ENCODE peak calls at places on chromosomes 5 and 9, in ten cellular contexts. One of them, this sample, is unnamed.

GRCh38 chr9:89380437-89381307 is 62.4 kb downstream of the SECISBP2 start:
- DNase-seq in neuronal stem cell: no peak
- DNase-seq in mesendoderm: no peak
- DNase-seq in effector memory CD4-positive, alpha-beta T cell: no peak
- DNase-seq in stimulated activated CD4-positive, alpha-beta T cell treated with anti-CD3 and anti-CD28 coated beads, Interleukin-2, amount 100 ng/mL, for 48 hours: no peak
- DNase-seq in HTR-8/SVneo: no peak
- DNase-seq in CD4-positive, alpha-beta T cell: no peak
- DNase-seq in activated CD4-positive, alpha-beta T cell treated with anti-CD3 and anti-CD28 coated beads for 24 hours: no peak
- DNase-seq in esophagus squamous epithelium: no peak
- DNase-seq in A172: no peak
- DNase-seq in this sample: no peak

GRCh38 chr5:179168636-179169035 is 108.5 kb downstream of the ZNF354C start:
- DNase-seq in activated CD4-positive, alpha-beta T cell treated with anti-CD3 and anti-CD28 coated beads for 24 hours: no peak
- DNase-seq in stimulated activated CD4-positive, alpha-beta T cell treated with anti-CD3 and anti-CD28 coated beads, Interleukin-2, amount 100 ng/mL, for 48 hours: no peak
- DNase-seq in esophagus squamous epithelium: no peak
- DNase-seq in mesendoderm: no peak
- DNase-seq in A172: no peak
- DNase-seq in neuronal stem cell: no peak
- DNase-seq in CD4-positive, alpha-beta T cell: no peak
- DNase-seq in HTR-8/SVneo: no peak
- DNase-seq in effector memory CD4-positive, alpha-beta T cell: no peak
- DNase-seq in this sample: no peak

GRCh38 chr5:155049569-155050383 is 36.2 kb downstream of the KIF4B start:
- DNase-seq in esophagus squamous epithelium: no peak
- DNase-seq in stimulated activated CD4-positive, alpha-beta T cell treated with anti-CD3 and anti-CD28 coated beads, Interleukin-2, amount 100 ng/mL, for 48 hours: no peak
- DNase-seq in A172: no peak
- DNase-seq in CD4-positive, alpha-beta T cell: no peak
- DNase-seq in effector memory CD4-positive, alpha-beta T cell: no peak
- DNase-seq in mesendoderm: peak
- DNase-seq in activated CD4-positive, alpha-beta T cell treated with anti-CD3 and anti-CD28 coated beads for 24 hours: no peak
- DNase-seq in HTR-8/SVneo: no peak
- DNase-seq in neuronal stem cell: no peak
- DNase-seq in this sample: no peak

GRCh38 chr9:27194401-27195091 is 85.5 kb downstream of the TEK start:
- DNase-seq in stimulated activated CD4-positive, alpha-beta T cell treated with anti-CD3 and anti-CD28 coated beads, Interleukin-2, amount 100 ng/mL, for 48 hours: no peak
- DNase-seq in neuronal stem cell: no peak
- DNase-seq in esophagus squamous epithelium: no peak
- DNase-seq in mesendoderm: peak
- DNase-seq in HTR-8/SVneo: peak
- DNase-seq in CD4-positive, alpha-beta T cell: no peak
- DNase-seq in A172: peak
- DNase-seq in activated CD4-positive, alpha-beta T cell treated with anti-CD3 and anti-CD28 coated beads for 24 hours: no peak
- DNase-seq in effector memory CD4-positive, alpha-beta T cell: no peak
- DNase-seq in this sample: peak

GRCh38 chr5:159017787-159018186 is 81.9 kb downstream of the EBF1 start:
- DNase-seq in A172: peak
- DNase-seq in mesendoderm: peak
- DNase-seq in effector memory CD4-positive, alpha-beta T cell: no peak
- DNase-seq in activated CD4-positive, alpha-beta T cell treated with anti-CD3 and anti-CD28 coated beads for 24 hours: no peak
- DNase-seq in esophagus squamous epithelium: no peak
- DNase-seq in HTR-8/SVneo: peak
- DNase-seq in neuronal stem cell: no peak
- DNase-seq in CD4-positive, alpha-beta T cell: no peak
- DNase-seq in stimulated activated CD4-positive, alpha-beta T cell treated with anti-CD3 and anti-CD28 coated beads, Interleukin-2, amount 100 ng/mL, for 48 hours: no peak
- DNase-seq in this sample: peak

GRCh38 chr5:6812800-6813731 is 99.8 kb downstream of the TENT4A start:
- DNase-seq in activated CD4-positive, alpha-beta T cell treated with anti-CD3 and anti-CD28 coated beads for 24 hours: no peak
- DNase-seq in stimulated activated CD4-positive, alpha-beta T cell treated with anti-CD3 and anti-CD28 coated beads, Interleukin-2, amount 100 ng/mL, for 48 hours: no peak
- DNase-seq in A172: no peak
- DNase-seq in neuronal stem cell: no peak
- DNase-seq in HTR-8/SVneo: no peak
- DNase-seq in mesendoderm: no peak
- DNase-seq in effector memory CD4-positive, alpha-beta T cell: no peak
- DNase-seq in CD4-positive, alpha-beta T cell: no peak
- DNase-seq in esophagus squamous epithelium: no peak
- DNase-seq in this sample: no peak

GRCh38 chr5:124599048-124599973 is 147.1 kb downstream of the ZNF608 start:
- DNase-seq in A172: peak
- DNase-seq in effector memory CD4-positive, alpha-beta T cell: no peak
- DNase-seq in activated CD4-positive, alpha-beta T cell treated with anti-CD3 and anti-CD28 coated beads for 24 hours: no peak
- DNase-seq in CD4-positive, alpha-beta T cell: no peak
- DNase-seq in mesendoderm: no peak
- DNase-seq in HTR-8/SVneo: no peak
- DNase-seq in stimulated activated CD4-positive, alpha-beta T cell treated with anti-CD3 and anti-CD28 coated beads, Interleukin-2, amount 100 ng/mL, for 48 hours: no peak
- DNase-seq in esophagus squamous epithelium: no peak
- DNase-seq in neuronal stem cell: no peak
- DNase-seq in this sample: no peak

GRCh38 chr9:124399323-124399962 is 15.8 kb downstream of the PSMB7 start:
- DNase-seq in mesendoderm: peak
- DNase-seq in effector memory CD4-positive, alpha-beta T cell: no peak
- DNase-seq in activated CD4-positive, alpha-beta T cell treated with anti-CD3 and anti-CD28 coated beads for 24 hours: no peak
- DNase-seq in A172: no peak
- DNase-seq in HTR-8/SVneo: no peak
- DNase-seq in stimulated activated CD4-positive, alpha-beta T cell treated with anti-CD3 and anti-CD28 coated beads, Interleukin-2, amount 100 ng/mL, for 48 hours: no peak
- DNase-seq in neuronal stem cell: peak
- DNase-seq in CD4-positive, alpha-beta T cell: no peak
- DNase-seq in esophagus squamous epithelium: no peak
- DNase-seq in this sample: peak

GRCh38 chr9:136829412-136829811 is 12.9 kb upstream of the AJM1 start:
- DNase-seq in effector memory CD4-positive, alpha-beta T cell: no peak
- DNase-seq in A172: no peak
- DNase-seq in esophagus squamous epithelium: no peak
- DNase-seq in stimulated activated CD4-positive, alpha-beta T cell treated with anti-CD3 and anti-CD28 coated beads, Interleukin-2, amount 100 ng/mL, for 48 hours: no peak
- DNase-seq in activated CD4-positive, alpha-beta T cell treated with anti-CD3 and anti-CD28 coated beads for 24 hours: no peak
- DNase-seq in CD4-positive, alpha-beta T cell: no peak
- DNase-seq in neuronal stem cell: no peak
- DNase-seq in HTR-8/SVneo: no peak
- DNase-seq in mesendoderm: no peak
- DNase-seq in this sample: no peak

GRCh38 chr9:134689320-134690181 is 47.9 kb downstream of the COL5A1 start:
- DNase-seq in activated CD4-positive, alpha-beta T cell treated with anti-CD3 and anti-CD28 coated beads for 24 hours: peak
- DNase-seq in neuronal stem cell: peak
- DNase-seq in HTR-8/SVneo: no peak
- DNase-seq in stimulated activated CD4-positive, alpha-beta T cell treated with anti-CD3 and anti-CD28 coated beads, Interleukin-2, amount 100 ng/mL, for 48 hours: peak
- DNase-seq in effector memory CD4-positive, alpha-beta T cell: no peak
- DNase-seq in CD4-positive, alpha-beta T cell: no peak
- DNase-seq in A172: peak
- DNase-seq in mesendoderm: peak
- DNase-seq in esophagus squamous epithelium: no peak
- DNase-seq in this sample: peak

GRCh38 chr5:96408276-96408777 is 24.7 kb downstream of the PCSK1 start:
- DNase-seq in effector memory CD4-positive, alpha-beta T cell: no peak
- DNase-seq in CD4-positive, alpha-beta T cell: no peak
- DNase-seq in stimulated activated CD4-positive, alpha-beta T cell treated with anti-CD3 and anti-CD28 coated beads, Interleukin-2, amount 100 ng/mL, for 48 hours: no peak
- DNase-seq in neuronal stem cell: no peak
- DNase-seq in esophagus squamous epithelium: no peak
- DNase-seq in A172: peak
- DNase-seq in activated CD4-positive, alpha-beta T cell treated with anti-CD3 and anti-CD28 coated beads for 24 hours: no peak
- DNase-seq in mesendoderm: no peak
- DNase-seq in HTR-8/SVneo: peak
- DNase-seq in this sample: no peak

GRCh38 chr9:124779368-124780059 is 2.6 kb downstream of the OLFML2A start:
- DNase-seq in neuronal stem cell: no peak
- DNase-seq in activated CD4-positive, alpha-beta T cell treated with anti-CD3 and anti-CD28 coated beads for 24 hours: no peak
- DNase-seq in HTR-8/SVneo: peak
- DNase-seq in mesendoderm: peak
- DNase-seq in effector memory CD4-positive, alpha-beta T cell: no peak
- DNase-seq in A172: peak
- DNase-seq in CD4-positive, alpha-beta T cell: no peak
- DNase-seq in esophagus squamous epithelium: no peak
- DNase-seq in stimulated activated CD4-positive, alpha-beta T cell treated with anti-CD3 and anti-CD28 coated beads, Interleukin-2, amount 100 ng/mL, for 48 hours: no peak
- DNase-seq in this sample: peak

GRCh38 chr5:76715734-76716455 is at the start of gene F2R:
- DNase-seq in neuronal stem cell: peak
- DNase-seq in mesendoderm: peak
- DNase-seq in A172: peak
- DNase-seq in esophagus squamous epithelium: no peak
- DNase-seq in stimulated activated CD4-positive, alpha-beta T cell treated with anti-CD3 and anti-CD28 coated beads, Interleukin-2, amount 100 ng/mL, for 48 hours: peak
- DNase-seq in effector memory CD4-positive, alpha-beta T cell: peak
- DNase-seq in HTR-8/SVneo: peak
- DNase-seq in CD4-positive, alpha-beta T cell: peak
- DNase-seq in activated CD4-positive, alpha-beta T cell treated with anti-CD3 and anti-CD28 coated beads for 24 hours: peak
- DNase-seq in this sample: peak

GRCh38 chr5:151937851-151938250 is 13.2 kb upstream of the GLRA1 start:
- DNase-seq in mesendoderm: no peak
- DNase-seq in effector memory CD4-positive, alpha-beta T cell: no peak
- DNase-seq in activated CD4-positive, alpha-beta T cell treated with anti-CD3 and anti-CD28 coated beads for 24 hours: no peak
- DNase-seq in HTR-8/SVneo: no peak
- DNase-seq in esophagus squamous epithelium: no peak
- DNase-seq in CD4-positive, alpha-beta T cell: no peak
- DNase-seq in neuronal stem cell: no peak
- DNase-seq in stimulated activated CD4-positive, alpha-beta T cell treated with anti-CD3 and anti-CD28 coated beads, Interleukin-2, amount 100 ng/mL, for 48 hours: no peak
- DNase-seq in A172: no peak
- DNase-seq in this sample: no peak

GRCh38 chr5:176697929-176698520 is 50.7 kb downstream of the TSPAN17 start:
- DNase-seq in esophagus squamous epithelium: no peak
- DNase-seq in neuronal stem cell: peak
- DNase-seq in stimulated activated CD4-positive, alpha-beta T cell treated with anti-CD3 and anti-CD28 coated beads, Interleukin-2, amount 100 ng/mL, for 48 hours: no peak
- DNase-seq in CD4-positive, alpha-beta T cell: no peak
- DNase-seq in HTR-8/SVneo: no peak
- DNase-seq in effector memory CD4-positive, alpha-beta T cell: no peak
- DNase-seq in mesendoderm: peak
- DNase-seq in activated CD4-positive, alpha-beta T cell treated with anti-CD3 and anti-CD28 coated beads for 24 hours: no peak
- DNase-seq in A172: no peak
- DNase-seq in this sample: no peak

GRCh38 chr5:106185661-106186081 is 1485.1 kb downstream of the EFNA5 start:
- DNase-seq in A172: no peak
- DNase-seq in esophagus squamous epithelium: no peak
- DNase-seq in stimulated activated CD4-positive, alpha-beta T cell treated with anti-CD3 and anti-CD28 coated beads, Interleukin-2, amount 100 ng/mL, for 48 hours: no peak
- DNase-seq in neuronal stem cell: no peak
- DNase-seq in activated CD4-positive, alpha-beta T cell treated with anti-CD3 and anti-CD28 coated beads for 24 hours: no peak
- DNase-seq in HTR-8/SVneo: no peak
- DNase-seq in effector memory CD4-positive, alpha-beta T cell: no peak
- DNase-seq in CD4-positive, alpha-beta T cell: no peak
- DNase-seq in mesendoderm: no peak
- DNase-seq in this sample: no peak